ENCODE peak calls at places on chromosomes 16 and 17, in four cellular contexts. C is bronchial epithelial cell; P is stimulated activated CD4-positive, alpha-beta T cell treated with anti-CD3 and anti-CD28 coated beads, Interleukin-12 subunit alpha, Interleukin-12 subunit beta, amount 100 ng/mL, for 4 hours; G is left lobe of liver. M is an unnamed sample.

GRCh38 chr17:4946312-4946976 is 1.9 kb downstream of the PFN1 start:
- DNase-seq in P (no peak), C (no peak), G (no peak), M (no peak)

GRCh38 chr16:88433632-88434352 is 19.3 kb upstream of the ZFPM1 start:
- DNase-seq in P (no peak), C (no peak), G (no peak), M (no peak)

GRCh38 chr17:21288581-21289017 is 4.1 kb downstream of the MAP2K3 start:
- DNase-seq in P (no peak), G (no peak), C (peak), M (no peak)

GRCh38 chr16:89038221-89038721 is 55.4 kb upstream of the ACSF3 start:
- DNase-seq in C (no peak), G (no peak), P (no peak), M (no peak)

GRCh38 chr16:720507-720989 is 398 bp upstream of the ANTKMT start:
- DNase-seq in P (peak), C (no peak), G (no peak), M (no peak)

GRCh38 chr16:49964316-49964715 is 60.7 kb upstream of the CNEP1R1 start:
- DNase-seq in P (no peak), C (no peak), G (no peak), M (no peak)

GRCh38 chr17:17672453-17673368 is 8.5 kb upstream of the RAI1 start:
- DNase-seq in G (no peak), P (no peak), C (no peak), M (no peak)

GRCh38 chr16:77169650-77170236 is 21.2 kb upstream of the MON1B start:
- DNase-seq in P (no peak), C (peak), G (no peak), M (peak)

GRCh38 chr16:86353185-86353584 is 157.1 kb upstream of the FOXF1 start:
- DNase-seq in P (no peak), C (no peak), G (no peak), M (peak)

GRCh38 chr16:66881014-66881417 is 701 bp downstream of the PDP2 start:
- DNase-seq in C (no peak), G (no peak), P (no peak), M (no peak)

GRCh38 chr16:6375471-6376075 is 957.1 kb upstream of the RBFOX1 start:
- DNase-seq in G (no peak), C (no peak), P (no peak), M (no peak)

GRCh38 chr17:62093188-62094155 is 28.4 kb upstream of the MED13 start:
- DNase-seq in P (no peak), G (no peak), C (peak), M (peak)

GRCh38 chr17:40530531-40530987 is 29.1 kb upstream of the TNS4 start:
- DNase-seq in G (no peak), C (no peak), P (no peak), M (no peak)

GRCh38 chr17:38616361-38616760 is 10.6 kb upstream of the SRCIN1 start:
- DNase-seq in C (no peak), P (no peak), G (no peak), M (no peak)

GRCh38 chr17:76473541-76473985 is 6.2 kb downstream of the AANAT start:
- DNase-seq in G (no peak), P (no peak), C (no peak), M (no peak)

GRCh38 chr16:83402969-83403368 is 404.8 kb upstream of the HSBP1 start:
- DNase-seq in P (no peak), G (no peak), C (peak), M (peak)

M was measured in RWPE1.